ENCODE peak calls at places on chromosomes 13 and 19, in seven cellular contexts. A is natural killer cell treated with Interleukin-12 subunit alpha and Interleukin-12 subunit beta and Interleukin-15 and Interleukin-18, amount 100 ng/mL, for 72 hours; D is fibroblast of gingiva; W is GF-D8; U is thoracic aorta; E is T-cell; V is GM20000. O is an unnamed sample.
A peak's percentile ranks its signal among the peaks of the same experiment; 100 is the strongest.

GRCh38 chr13:114044486-114044885 is 70.6 kb upstream of the C13orf46 start:
- DNase-seq in D (peak; percentile 88), W (no peak), E (no peak), V (no peak), A (no peak), U (no peak), O (no peak)

GRCh38 chr13:82933986-82934385 is 948.3 kb downstream of the SLITRK1 start:
- DNase-seq in V (no peak), D (no peak), U (no peak), A (no peak), W (no peak), E (no peak), O (no peak)

GRCh38 chr13:77831870-77832269 is 86.8 kb downstream of the EDNRB start:
- DNase-seq in D (no peak), E (no peak), V (no peak), U (no peak), W (no peak), A (no peak), O (no peak)

GRCh38 chr13:113919761-113920160 is 54.1 kb downstream of the C13orf46 start:
- DNase-seq in U (no peak), V (no peak), A (no peak), W (no peak), D (no peak), E (no peak), O (no peak)

GRCh38 chr13:26838821-26839220 is 78.2 kb upstream of the GPR12 start:
- DNase-seq in D (no peak), U (no peak), A (no peak), W (no peak), V (no peak), E (no peak), O (no peak)

GRCh38 chr19:23254141-23254910 is 4.1 kb upstream of the ZNF724 start:
- DNase-seq in E (no peak), A (no peak), U (no peak), V (no peak), W (peak; percentile 16), D (no peak), O (no peak)

GRCh38 chr13:66660013-66660804 is 569.9 kb downstream of the PCDH9 start:
- DNase-seq in U (no peak), V (peak; percentile 4), W (no peak), D (peak; percentile 60), A (no peak), E (no peak), O (no peak)

GRCh38 chr13:97946951-97947588 is 6.4 kb upstream of the IPO5 start:
- DNase-seq in W (no peak), U (no peak), A (no peak), V (no peak), E (no peak), D (peak; percentile 85), O (no peak)

GRCh38 chr19:16067205-16067938 is 8.9 kb upstream of the TPM4 start:
- DNase-seq in E (no peak), W (no peak), D (peak; percentile 93), U (peak; percentile 84), V (no peak), A (peak; percentile 60), O (no peak)

GRCh38 chr13:51856998-51857397 is 4.8 kb upstream of the CCDC70 start:
- DNase-seq in U (no peak), V (no peak), A (no peak), D (no peak), W (no peak), E (no peak), O (no peak)

GRCh38 chr13:78603240-78603947 is at the start of gene POU4F1:
- DNase-seq in V (peak; percentile 92), U (no peak), E (peak; percentile 56), A (peak; percentile 76), W (no peak), D (no peak), O (peak; percentile 50)

GRCh38 chr13:22717036-22717435 is 463.7 kb upstream of the SGCG start:
- DNase-seq in V (no peak), E (no peak), A (no peak), D (no peak), W (no peak), U (no peak), O (no peak)

GRCh38 chr19:31339405-31339804 is 9.8 kb downstream of the TSHZ3 start:
- DNase-seq in U (no peak), D (no peak), V (no peak), E (no peak), A (no peak), W (no peak), O (no peak)

GRCh38 chr13:32629313-32629712 is 43.1 kb downstream of the PDS5B start:
- DNase-seq in W (no peak), U (no peak), A (no peak), E (no peak), V (no peak), D (no peak), O (no peak)

GRCh38 chr19:53982611-53983010 is 8.8 kb upstream of the CACNG6 start:
- DNase-seq in W (no peak), E (peak; percentile 3), U (no peak), A (no peak), D (no peak), V (no peak), O (peak; percentile 12)

GRCh38 chr13:95924389-95924994 is 128.7 kb downstream of the UGGT2 start:
- DNase-seq in D (peak; percentile 90), W (no peak), A (no peak), E (no peak), V (no peak), U (no peak), O (no peak)

GRCh38 chr13:76994281-76994680 is 2.4 kb downstream of the CLN5 start:
- DNase-seq in W (no peak), E (no peak), V (no peak), D (no peak), U (no peak), A (no peak), O (no peak)

GRCh38 chr13:113527272-113527958 is 36.9 kb upstream of the DCUN1D2 start:
- DNase-seq in W (peak; percentile 80), D (no peak), A (no peak), E (no peak), U (no peak), V (no peak), O (no peak)

GRCh38 chr13:72201726-72202125 is 334.7 kb upstream of the DACH1 start:
- DNase-seq in A (no peak), W (no peak), E (no peak), V (no peak), U (no peak), D (no peak), O (no peak)

GRCh38 chr13:24218320-24218719 is 57.8 kb downstream of the SPATA13 start:
- DNase-seq in W (no peak), D (no peak), U (no peak), E (no peak), V (no peak), A (no peak), O (no peak)

GRCh38 chr19:1049841-1050240 is 9.9 kb downstream of the ABCA7 start:
- DNase-seq in A (no peak), W (no peak), U (no peak), D (no peak), V (no peak), E (no peak), O (no peak)

GRCh38 chr19:50912727-50913716 is 1.8 kb upstream of the KLK4 start:
- DNase-seq in A (no peak), W (no peak), E (no peak), D (no peak), U (no peak), V (peak; percentile 42), O (no peak)

GRCh38 chr19:35168261-35168660 is 13.7 kb downstream of the FXYD5 start:
- DNase-seq in U (no peak), E (no peak), A (no peak), D (no peak), V (no peak), W (no peak), O (no peak)